ENCODE peak calls at places on chromosomes 4 and X, in nine cellular contexts. U is IMR-90, O is DND-41, C is Karpas-422, K is HepG2, E is K562, J is fibroblast of lung, N is HCT116, B is PC-9. H is an unnamed sample.

GRCh38 chrX:32155044-32155638 is 1056.2 kb downstream of the DMD start:
- DNase-seq in U (no peak), O (no peak), C (no peak), K (no peak), E (no peak), J (no peak), N (no peak), B (no peak), H (no peak)

GRCh38 chrX:39907964-39908616 is 189.7 kb downstream of the BCOR start:
- DNase-seq in U (peak; percentile 95), O (no peak), C (no peak), K (peak; percentile 61), E (no peak), J (peak; percentile 95), N (peak; percentile 53), B (no peak), H (peak; percentile 94)

GRCh38 chrX:74537011-74537390 is 77.4 kb downstream of the RLIM start:
- DNase-seq in U (peak; percentile 33), O (no peak), C (no peak), K (no peak), E (no peak), J (peak; percentile 38), N (no peak), B (no peak), H (peak; percentile 52)

GRCh38 chrX:53188763-53189162 is 36.2 kb downstream of the KDM5C start:
- DNase-seq in U (peak; percentile 39), O (no peak), C (no peak), K (no peak), E (no peak), J (peak; percentile 6), N (no peak), B (no peak), H (peak; percentile 27)

GRCh38 chr4:170990989-170991589 is 822.1 kb upstream of the GALNTL6 start:
- DNase-seq in U (no peak), O (no peak), C (peak; percentile 68), K (peak; percentile 23), E (peak; percentile 8), J (no peak), N (peak; percentile 37), B (no peak), H (peak; percentile 3)

GRCh38 chrX:132187451-132187850 is 31.8 kb downstream of the RAP2C start:
- DNase-seq in U (no peak), O (no peak), C (no peak), K (no peak), E (no peak), J (no peak), N (no peak), B (no peak), H (no peak)

GRCh38 chrX:97609357-97609756 is 725.6 kb downstream of the RPA4 start:
- DNase-seq in U (no peak), O (no peak), C (no peak), K (no peak), E (no peak), J (no peak), N (no peak), B (no peak), H (no peak)

GRCh38 chrX:51316271-51316670 is 16.4 kb upstream of the NUDT10 start:
- DNase-seq in U (no peak), O (no peak), C (no peak), K (no peak), E (no peak), J (no peak), N (no peak), B (no peak), H (no peak)

GRCh38 chrX:109283870-109284269 is 198.0 kb downstream of the GUCY2F start:
- DNase-seq in U (no peak), O (no peak), C (no peak), K (no peak), E (no peak), J (no peak), N (no peak), B (no peak), H (no peak)

GRCh38 chr4:156638332-156638731 is 333.3 kb downstream of the PDGFC start:
- DNase-seq in U (peak; percentile 53), O (no peak), C (no peak), K (no peak), E (no peak), J (peak; percentile 84), N (no peak), B (no peak), H (peak; percentile 52)

GRCh38 chrX:150731795-150732194 is 38.6 kb downstream of the MTMR1 start:
- DNase-seq in U (peak; percentile 97), O (no peak), C (no peak), K (no peak), E (peak; percentile 3), J (peak; percentile 97), N (no peak), B (no peak), H (peak; percentile 97)

GRCh38 chr4:3682236-3683076 is 83.7 kb upstream of the ADRA2C start:
- DNase-seq in U (no peak), O (no peak), C (no peak), K (no peak), E (no peak), J (no peak), N (no peak), B (no peak), H (no peak)

GRCh38 chrX:3514996-3515395 is 168.5 kb upstream of the MXRA5 start:
- DNase-seq in U (peak; percentile 50), O (no peak), C (no peak), K (no peak), E (no peak), J (peak; percentile 56), N (no peak), B (no peak), H (peak; percentile 83)

GRCh38 chr4:85478576-85478975 is 3.6 kb downstream of the ARHGAP24 start:
- DNase-seq in U (no peak), O (no peak), C (no peak), K (no peak), E (no peak), J (peak; percentile 74), N (no peak), B (no peak), H (peak; percentile 76)

GRCh38 chrX:46601283-46601682 is 27.7 kb downstream of the CHST7 start:
- DNase-seq in U (peak; percentile 69), O (no peak), C (no peak), K (no peak), E (no peak), J (peak; percentile 73), N (no peak), B (no peak), H (no peak)

GRCh38 chr4:180160195-180160985 is 2082.8 kb upstream of the TENM3 start:
- DNase-seq in U (peak; percentile 23), O (no peak), C (no peak), K (peak; percentile 3), E (no peak), J (peak; percentile 44), N (no peak), B (no peak), H (no peak)

GRCh38 chrX:140765043-140765784 is 55.7 kb downstream of the LINC00632 start:
- DNase-seq in U (peak; percentile 62), O (no peak), C (no peak), K (no peak), E (no peak), J (peak; percentile 73), N (no peak), B (no peak), H (peak; percentile 70)

GRCh38 chr4:154560824-154561231 is 2.0 kb upstream of the FGB start:
- DNase-seq in U (peak; percentile 55), O (no peak), C (no peak), K (peak; percentile 90), E (no peak), J (peak; percentile 98), N (no peak), B (no peak), H (peak; percentile 62)
- H3K4me2 ChIP-seq in U (peak overlapping the region; percentile 49), O (no peak overlapping the region), C (no peak overlapping the region), K (peak overlapping the region; percentile 71), E (no peak overlapping the region), J (no peak overlapping the region), N (no peak overlapping the region), B (peak overlapping the region; percentile 23), H (peak overlapping the region; percentile 15)

GRCh38 chrX:134797390-134797700 is 139.1 kb upstream of the PLAC1 start:
- DNase-seq in U (no peak), O (no peak), C (no peak), K (no peak), E (no peak), J (no peak), N (no peak), B (no peak), H (no peak)

GRCh38 chrX:134794692-134795091 is 136.4 kb upstream of the PLAC1 start:
- DNase-seq in U (peak; percentile 22), O (no peak), C (no peak), K (no peak), E (no peak), J (no peak), N (no peak), B (no peak), H (peak; percentile 37)

GRCh38 chrX:134792077-134792476 is 133.8 kb upstream of the PLAC1 start:
- DNase-seq in U (peak; percentile 22), O (no peak), C (no peak), K (no peak), E (no peak), J (peak; percentile 16), N (no peak), B (no peak), H (no peak)
- H3K4me1 ChIP-seq in U (peaks cover 7% of the 10 kb centered on the region), O (peaks cover 23% of the 10 kb centered on the region), C (peaks cover 12% of the 10 kb centered on the region), K (peaks cover 9% of the 10 kb centered on the region), E (peaks cover 12% of the 10 kb centered on the region), J (no peaks in the 10 kb centered on the region), N (peaks cover 43% of the 10 kb centered on the region), B (peaks cover 43% of the 10 kb centered on the region), H (no peaks in the 10 kb centered on the region)

GRCh38 chr4:72112514-72113156 is 80.8 kb downstream of the NPFFR2 start:
- DNase-seq in U (peak; percentile 76), O (no peak), C (no peak), K (peak; percentile 32), E (peak; percentile 55), J (peak; percentile 87), N (peak; percentile 39), B (no peak), H (peak; percentile 70)
- H3K27ac ChIP-seq in U (no peak overlapping the region), O (no peak overlapping the region), C (no peak overlapping the region), K (no peak overlapping the region), E (no peak overlapping the region), J (no peak overlapping the region), N (no peak overlapping the region), B (peak overlapping the region; percentile 50), H (no peak overlapping the region)

GRCh38 chr4:6565691-6566431 is 9.1 kb upstream of the MAN2B2 start:
- DNase-seq in U (no peak), O (no peak), C (no peak), K (no peak), E (no peak), J (no peak), N (no peak), B (no peak), H (no peak)

GRCh38 chr4:6568148-6568547 is 6.8 kb upstream of the MAN2B2 start:
- DNase-seq in U (no peak), O (no peak), C (no peak), K (no peak), E (no peak), J (no peak), N (no peak), B (no peak), H (no peak)

GRCh38 chr4:6567218-6567617 is 7.8 kb upstream of the MAN2B2 start:
- DNase-seq in U (no peak), O (no peak), C (no peak), K (no peak), E (no peak), J (no peak), N (no peak), B (no peak), H (no peak)

GRCh38 chr4:6568689-6569332 is 6.2 kb upstream of the MAN2B2 start:
- DNase-seq in U (peak; percentile 79), O (no peak), C (no peak), K (no peak), E (peak; percentile 27), J (peak; percentile 85), N (peak; percentile 73), B (peak; percentile 32), H (peak; percentile 70)

GRCh38 chr4:6566582-6567190 is 8.3 kb upstream of the MAN2B2 start:
- DNase-seq in U (no peak), O (no peak), C (no peak), K (no peak), E (no peak), J (no peak), N (no peak), B (no peak), H (no peak)
- H3K4me2 ChIP-seq in U (no peak overlapping the region), O (no peak overlapping the region), C (no peak overlapping the region), K (no peak overlapping the region), E (no peak overlapping the region), J (no peak overlapping the region), N (no peak overlapping the region), B (no peak overlapping the region), H (no peak overlapping the region)